ENCODE peak calls at places on chromosomes 13 and 19, in five cellular contexts. I is K562, Z is H1, Q is GM12878, P is HepG2. R is an unnamed sample.

GRCh38 chr13:109331898-109332297 is 454.5 kb downstream of the IRS2 start:
- DNase-seq in I (no peak), Z (no peak), P (no peak), Q (no peak), R (no peak)

GRCh38 chr13:28805193-28805819 is 14.8 kb upstream of the MTUS2 start:
- DNase-seq in Q (no peak), Z (peak; percentile 96), P (no peak), I (peak; percentile 20), R (no peak)

GRCh38 chr19:42422576-42423461 is 4.4 kb downstream of the LIPE start:
- DNase-seq in P (peak; percentile 59), Z (no peak), Q (no peak), I (no peak), R (no peak)

GRCh38 chr13:78875792-78876580 is 217.0 kb upstream of the OBI1 start:
- DNase-seq in I (no peak), P (no peak), Q (no peak), Z (peak; percentile 59), R (no peak)

GRCh38 chr13:79403113-79403512 is 2.9 kb downstream of the RBM26 start:
- DNase-seq in Q (no peak), Z (no peak), I (no peak), P (no peak), R (no peak)

GRCh38 chr13:101982903-101983302 is 418.9 kb downstream of the FGF14 start:
- DNase-seq in Z (no peak), I (no peak), P (no peak), Q (no peak), R (no peak)

GRCh38 chr19:32224371-32225244 is 120.8 kb upstream of the ZNF507 start:
- DNase-seq in I (peak; percentile 88), Q (no peak), P (peak; percentile 21), Z (peak; percentile 91), R (peak; percentile 91)

GRCh38 chr13:36251528-36251927 is 37.2 kb upstream of the SOHLH2 start:
- DNase-seq in Q (no peak), Z (no peak), P (no peak), I (no peak), R (no peak)

GRCh38 chr19:48509467-48510194 is 2.0 kb downstream of the LMTK3 start:
- DNase-seq in Z (no peak), P (no peak), Q (no peak), I (peak; percentile 47), R (peak; percentile 74)

GRCh38 chr19:10510301-10510802 is 6.9 kb downstream of the S1PR5 start:
- DNase-seq in Q (no peak), P (peak; percentile 25), I (peak; percentile 70), Z (peak; percentile 98), R (peak; percentile 28)

GRCh38 chr19:48596679-48597465 is 9.7 kb upstream of the SPACA4 start:
- DNase-seq in I (no peak), Q (no peak), Z (no peak), P (no peak), R (no peak)

GRCh38 chr19:50911206-50912101 is at the start of gene KLK4:
- DNase-seq in I (no peak), Z (no peak), Q (no peak), P (no peak), R (no peak)

GRCh38 chr19:17762505-17763229 is 11.4 kb downstream of the FCHO1 start:
- DNase-seq in Z (peak; percentile 92), P (peak; percentile 59), I (peak; percentile 87), Q (no peak), R (peak; percentile 86)

GRCh38 chr19:1363599-1363998 is 20.1 kb upstream of the NDUFS7 start:
- DNase-seq in I (no peak), Q (no peak), P (no peak), Z (no peak), R (no peak)

GRCh38 chr13:21568854-21569253 is 35.1 kb downstream of the MICU2 start:
- DNase-seq in P (no peak), Q (no peak), Z (no peak), I (no peak), R (no peak)

GRCh38 chr13:21569686-21570085 is 34.3 kb downstream of the MICU2 start:
- DNase-seq in Q (no peak), I (no peak), Z (no peak), P (no peak), R (no peak)

GRCh38 chr13:21567714-21568113 is 36.3 kb downstream of the MICU2 start:
- DNase-seq in I (peak; percentile 39), P (no peak), Z (no peak), Q (no peak), R (no peak)
- TF ChIP-seq HDAC2 in I (no peak), P (no peak), Z (no peak), Q (no peak), R (no peak)

DNA sequence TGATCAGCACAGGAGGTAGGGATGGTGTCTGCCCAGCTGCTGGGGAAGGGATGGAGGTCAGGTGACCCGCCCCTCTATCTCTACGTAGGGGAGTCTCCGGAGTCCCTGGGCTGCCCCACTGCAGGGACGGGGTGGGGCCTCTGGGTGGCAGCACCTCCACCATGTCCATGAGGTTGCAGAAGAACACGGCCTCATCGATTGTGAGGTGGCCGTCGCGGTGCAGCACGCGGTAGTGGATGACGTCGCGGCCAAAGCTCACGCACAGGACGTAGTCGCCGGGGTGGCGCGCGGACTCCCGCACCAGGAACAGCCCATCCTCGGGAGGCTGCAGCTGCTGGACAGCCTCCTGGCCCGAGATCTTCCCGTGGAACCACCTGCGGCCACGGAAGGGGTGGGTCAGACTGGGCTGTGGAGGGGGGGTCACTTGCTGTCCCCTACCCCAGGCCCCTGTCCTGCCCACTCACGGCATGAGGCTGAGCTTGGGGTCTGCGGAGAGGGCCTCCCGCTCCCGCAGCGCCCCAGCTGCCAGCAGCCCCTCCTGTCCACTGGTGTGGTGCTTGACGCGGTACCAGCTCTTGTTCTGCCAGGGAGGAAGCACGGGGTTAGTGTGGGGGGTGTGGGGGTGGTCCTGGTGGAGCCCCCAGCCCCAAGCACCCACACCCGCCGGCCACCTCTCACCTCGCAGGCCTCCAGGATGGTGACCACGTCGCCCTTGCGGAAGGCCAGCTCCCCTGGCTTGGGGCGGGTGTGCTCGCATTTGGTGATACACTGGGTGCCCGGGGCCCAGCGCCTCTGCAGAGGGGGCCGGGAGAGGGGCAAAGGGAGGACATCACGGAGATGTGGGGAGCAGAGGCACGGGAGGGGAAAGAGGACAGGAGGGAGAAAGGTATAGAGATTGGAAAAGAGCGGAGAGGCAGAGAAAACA is 2.3 kb downstream of the MATK start:
- DNase-seq in Z (peak; percentile 79), I (peak; percentile 57), P (peak; percentile 47), Q (no peak), R (peak; percentile 39)
- TF ChIP-seq HDAC2 in Z (no peak), I (no peak), P (no peak), Q (no peak), R (no peak)

DNA sequence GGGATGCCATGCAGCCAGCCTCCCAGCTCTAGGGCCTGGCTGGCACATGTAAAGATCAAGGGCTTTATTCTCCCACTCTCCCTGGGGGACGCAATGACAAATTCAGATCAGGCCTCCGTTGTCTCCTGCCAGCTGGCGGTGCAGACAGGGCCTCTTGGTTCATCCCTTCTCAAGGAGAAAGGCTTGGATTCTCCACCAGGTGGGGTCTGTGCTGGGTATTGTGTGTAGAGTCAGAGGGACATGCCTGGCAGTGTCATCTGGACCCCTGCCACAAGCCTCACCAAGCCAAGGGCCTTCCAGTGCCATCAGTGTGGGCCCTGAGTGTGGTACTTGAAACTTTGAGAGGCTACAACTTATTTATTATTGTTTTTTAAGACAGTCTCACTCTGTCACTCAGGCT is 8.4 kb upstream of the PTPRS start:
- DNase-seq in Z (no peak), Q (no peak), P (peak; percentile 44), I (no peak), R (no peak)
- TF ChIP-seq HDAC2 in Z (no peak), Q (no peak), P (no peak), I (no peak), R (no peak)

GRCh38 chr19:16066611-16067104 is 9.6 kb upstream of the TPM4 start:
- DNase-seq in Q (no peak), P (peak; percentile 81), I (peak; percentile 63), Z (no peak), R (peak; percentile 79)
- TF ChIP-seq HDAC2 in Q (peak; percentile 44), P (peak; percentile 51), I (peak; percentile 95), Z (no peak), R (no peak)

GRCh38 chr19:45506246-45506990 is 861 bp upstream of the VASP start:
- DNase-seq in Q (peak; percentile 64), Z (peak; percentile 99), I (peak; percentile 89), P (peak; percentile 85), R (peak; percentile 98)

GRCh38 chr19:45508681-45508930 is 1.3 kb downstream of the VASP start:
- DNase-seq in Z (no peak), P (no peak), I (no peak), Q (no peak), R (peak; percentile 50)

GRCh38 chr19:45505996-45506245 is 1.4 kb upstream of the VASP start:
- DNase-seq in Q (no peak), P (no peak), Z (no peak), I (no peak), R (no peak)

GRCh38 chr19:45507864-45508680 is 793 bp downstream of the VASP start:
- DNase-seq in Z (peak; percentile 80), Q (no peak), P (no peak), I (peak; percentile 57), R (no peak)

GRCh38 chr19:45506991-45507863 is at the start of gene VASP:
- DNase-seq in Z (peak; percentile 89), I (peak; percentile 69), Q (peak; percentile 70), P (peak; percentile 73), R (peak; percentile 94)
- TF ChIP-seq HDAC2 in Z (no peak), I (peak; percentile 27), Q (no peak), P (peak; percentile 51), R (no peak)